ENCODE peak calls at places on chromosomes 3 and 15, in four cellular contexts. V is brain microvascular endothelial cell, M is dorsolateral prefrontal cortex, C is GM12891. B is an unnamed sample.

GRCh38 chr3:172153335-172153861 is 114.0 kb downstream of the FNDC3B start:
- DNase-seq in V (peak), M (peak), C (no peak), B (peak)

GRCh38 chr3:157290761-157291160 is 130.8 kb upstream of the CCNL1 start:
- DNase-seq in V (peak), M (no peak), C (no peak), B (no peak)

GRCh38 chr3:16906679-16907078 is 21.9 kb downstream of the PLCL2 start:
- DNase-seq in V (no peak), M (no peak), C (no peak), B (no peak)

GRCh38 chr3:119098620-119099222 is 47.2 kb upstream of the TEX55 start:
- DNase-seq in V (peak), M (no peak), C (no peak), B (no peak)

GRCh38 chr3:48516571-48516970 is 12.6 kb upstream of the SHISA5 start:
- DNase-seq in V (no peak), M (no peak), C (no peak), B (no peak)

GRCh38 chr3:15207836-15208504 is 1.9 kb downstream of the CAPN7 start:
- DNase-seq in V (no peak), M (no peak), C (no peak), B (no peak)

GRCh38 chr15:67551207-67551743 is 8.8 kb downstream of the MAP2K5 start:
- DNase-seq in V (no peak), M (no peak), C (no peak), B (no peak)

GRCh38 chr15:69576035-69576526 is 123.5 kb downstream of the RPLP1 start:
- DNase-seq in V (no peak), M (peak), C (no peak), B (peak)

GRCh38 chr15:80822666-80823065 is 43.5 kb downstream of the CEMIP start:
- DNase-seq in V (no peak), M (no peak), C (no peak), B (no peak)

GRCh38 chr15:23877502-23878412 is 190.7 kb upstream of the NDN start:
- DNase-seq in V (no peak), M (peak), C (peak), B (peak)

GRCh38 chr3:150303776-150304175 is 104.3 kb upstream of the TSC22D2 start:
- DNase-seq in V (no peak), M (no peak), C (no peak), B (no peak)

GRCh38 chr15:99187886-99188285 is 61.5 kb downstream of the TTC23 start:
- DNase-seq in V (peak), M (no peak), C (no peak), B (no peak)

GRCh38 chr15:88476635-88477038 is 9.1 kb downstream of the MRPS11 start:
- DNase-seq in V (peak), M (no peak), C (no peak), B (peak)

GRCh38 chr3:150372320-150373118 is 35.6 kb upstream of the TSC22D2 start:
- DNase-seq in V (no peak), M (no peak), C (no peak), B (no peak)

GRCh38 chr3:63972196-63972595 is 51.1 kb downstream of the PSMD6 start:
- DNase-seq in V (peak), M (no peak), C (no peak), B (no peak)

GRCh38 chr3:76586471-76586870 is 453.4 kb upstream of the ROBO2 start:
- DNase-seq in V (no peak), M (no peak), C (no peak), B (no peak)

GRCh38 chr3:35639251-35640185 is at the start of gene ARPP21:
- DNase-seq in V (peak), M (peak), C (peak), B (peak)

GRCh38 chr15:51600114-51600513 is 22.5 kb downstream of the DMXL2 start:
- DNase-seq in V (peak), M (no peak), C (peak), B (no peak)

GRCh38 chr15:40976819-40977218 is 23.5 kb downstream of the CHAC1 start:
- DNase-seq in V (no peak), M (no peak), C (no peak), B (no peak)

GRCh38 chr15:63334821-63335220 is 46.8 kb downstream of the CA12 start:
- DNase-seq in V (no peak), M (no peak), C (no peak), B (no peak)

GRCh38 chr15:84981054-84981710 is 474 bp upstream of the PDE8A start:
- DNase-seq in V (peak), M (peak), C (peak), B (peak)

GRCh38 chr3:12350151-12350813 is 61.4 kb downstream of the PPARG start:
- DNase-seq in V (no peak), M (no peak), C (no peak), B (no peak)

GRCh38 chr15:44584162-44584749 is 47.3 kb downstream of the EIF3J start:
- DNase-seq in V (no peak), M (no peak), C (no peak), B (no peak)

GRCh38 chr15:44034933-44035624 is 160.0 kb downstream of the FRMD5 start:
- DNase-seq in V (peak), M (no peak), C (no peak), B (no peak)

GRCh38 chr3:49717539-49718418 is 1.7 kb downstream of the AMIGO3 start:
- DNase-seq in V (no peak), M (no peak), C (no peak), B (no peak)

GRCh38 chr3:146156060-146156459 is 4.9 kb downstream of the PLOD2 start:
- DNase-seq in V (no peak), M (no peak), C (no peak), B (no peak)

GRCh38 chr3:42961633-42962032 is 17.5 kb upstream of the GASK1A start:
- DNase-seq in V (peak), M (no peak), C (no peak), B (no peak)

GRCh38 chr15:85757073-85757938 is 37.4 kb downstream of the KLHL25 start:
- DNase-seq in V (no peak), M (peak), C (no peak), B (no peak)

GRCh38 chr15:28107111-28107893 is 8.2 kb upstream of the OCA2 start:
- DNase-seq in V (no peak), M (peak), C (peak), B (no peak)

GRCh38 chr3:12984023-12984823 is 89.0 kb downstream of the IQSEC1 start:
- DNase-seq in V (peak), M (no peak), C (peak), B (peak)

GRCh38 chr3:50123394-50124361 is 31.4 kb upstream of the SEMA3F start:
- DNase-seq in V (no peak), M (no peak), C (no peak), B (no peak)

GRCh38 chr3:171281256-171281655 is 178.9 kb downstream of the TNIK start:
- DNase-seq in V (no peak), M (no peak), C (no peak), B (no peak)

GRCh38 chr3:114290911-114291901 is 2.6 kb upstream of the TIGIT start:
- DNase-seq in V (peak), M (no peak), C (peak), B (peak)

GRCh38 chr3:161914703-161915102 is 418.1 kb downstream of the OTOL1 start:
- DNase-seq in V (peak), M (peak), C (no peak), B (peak)

GRCh38 chr3:172557515-172558220 is 34.4 kb upstream of the TNFSF10 start:
- DNase-seq in V (no peak), M (no peak), C (no peak), B (no peak)

GRCh38 chr3:149790698-149791097 is 1.7 kb downstream of the ANKUB1 start:
- DNase-seq in V (no peak), M (no peak), C (no peak), B (no peak)

GRCh38 chr3:119825820-119826219 is 43.9 kb downstream of the NR1I2 start:
- DNase-seq in V (no peak), M (no peak), C (no peak), B (no peak)

GRCh38 chr3:22269827-22270226 is 518.8 kb upstream of the ZNF385D start:
- DNase-seq in V (peak), M (no peak), C (no peak), B (no peak)